ENCODE peak calls at places on chromosomes 11 and 22, in six cellular contexts. A is sigmoid colon, Y is left ventricle myocardium inferior, M is tibial artery, O is mammary epithelial cell, X is ovary. B is an unnamed sample. For H3K4me1, the result is how much of the 10 kb centered on the place peaks cover.

GRCh38 chr11:119337581-119338317 is 2.9 kb downstream of the C1QTNF5 start:
- DNase-seq in A (peak), Y (no peak), M (no peak), O (no peak), X (no peak), B (no peak)

GRCh38 chr11:76787911-76788596 is 4.9 kb downstream of the TSKU start:
- DNase-seq in A (peak), Y (no peak), M (peak), O (peak), X (peak), B (no peak)

GRCh38 chr22:21861290-21861848 is 6.1 kb downstream of the MAPK1 start:
- DNase-seq in A (no peak), Y (no peak), M (no peak), O (peak), X (no peak), B (no peak)

GRCh38 chr11:111793863-111794262 is 27.7 kb upstream of the PPP2R1B start:
- DNase-seq in A (no peak), Y (no peak), M (no peak), O (peak), X (no peak), B (no peak)

GRCh38 chr11:8963569-8964323 is 496 bp downstream of the TMEM9B start:
- DNase-seq in A (peak), Y (peak), M (peak), O (no peak), X (peak), B (peak)

GRCh38 chr22:24450600-24450999 is 23.2 kb downstream of the ADORA2A start:
- DNase-seq in A (no peak), Y (peak), M (no peak), O (no peak), X (no peak), B (no peak)

GRCh38 chr22:19933328-19934241 is 8.0 kb upstream of the COMT start:
- DNase-seq in A (no peak), Y (no peak), M (no peak), O (no peak), X (no peak), B (no peak)

GRCh38 chr11:45385844-45386243 is 99.7 kb upstream of the SYT13 start:
- DNase-seq in A (no peak), Y (no peak), M (no peak), O (no peak), X (no peak), B (no peak)

GRCh38 chr22:25940479-25940878 is 198.5 kb downstream of the MYO18B start:
- DNase-seq in A (no peak), Y (no peak), M (no peak), O (no peak), X (no peak), B (no peak)

GRCh38 chr11:10868375-10868774 is 10.5 kb upstream of the ZBED5 start:
- DNase-seq in A (no peak), Y (no peak), M (no peak), O (no peak), X (no peak), B (no peak)

GRCh38 chr11:65778901-65779668 is 1.7 kb downstream of the AP5B1 start:
- DNase-seq in A (peak), Y (no peak), M (no peak), O (no peak), X (no peak), B (peak)

GRCh38 chr22:42662114-42663021 is 13.2 kb upstream of the CYB5R3 start:
- DNase-seq in A (peak), Y (peak), M (peak), O (peak), X (peak), B (peak)
- TF ChIP-seq CTCF in A (peak), Y (peak), M (peak), O (peak), X (peak), B (peak)

GRCh38 chr11:104893876-104894275 is 4.4 kb downstream of the CASP12 start:
- DNase-seq in A (no peak), Y (no peak), M (no peak), O (no peak), X (no peak), B (no peak)
- H3K4me1 ChIP-seq in A (under half), Y (under half), M (under half), O (under half), X (under half), B (under half)

GRCh38 chr11:59154585-59154984 is 11.9 kb downstream of the FAM111A start:
- DNase-seq in A (no peak), Y (no peak), M (no peak), O (no peak), X (no peak), B (no peak)
- TF ChIP-seq CTCF in A (no peak), Y (no peak), M (no peak), O (no peak), X (no peak), B (no peak)

GRCh38 chr11:61885784-61886580 is 5.4 kb downstream of the FADS3 start:
- DNase-seq in A (no peak), Y (no peak), M (no peak), O (no peak), X (no peak), B (no peak)
- H3K4me1 ChIP-seq in A (under half), Y (half or more), M (half or more), O (under half), X (under half), B (under half)

DNA sequence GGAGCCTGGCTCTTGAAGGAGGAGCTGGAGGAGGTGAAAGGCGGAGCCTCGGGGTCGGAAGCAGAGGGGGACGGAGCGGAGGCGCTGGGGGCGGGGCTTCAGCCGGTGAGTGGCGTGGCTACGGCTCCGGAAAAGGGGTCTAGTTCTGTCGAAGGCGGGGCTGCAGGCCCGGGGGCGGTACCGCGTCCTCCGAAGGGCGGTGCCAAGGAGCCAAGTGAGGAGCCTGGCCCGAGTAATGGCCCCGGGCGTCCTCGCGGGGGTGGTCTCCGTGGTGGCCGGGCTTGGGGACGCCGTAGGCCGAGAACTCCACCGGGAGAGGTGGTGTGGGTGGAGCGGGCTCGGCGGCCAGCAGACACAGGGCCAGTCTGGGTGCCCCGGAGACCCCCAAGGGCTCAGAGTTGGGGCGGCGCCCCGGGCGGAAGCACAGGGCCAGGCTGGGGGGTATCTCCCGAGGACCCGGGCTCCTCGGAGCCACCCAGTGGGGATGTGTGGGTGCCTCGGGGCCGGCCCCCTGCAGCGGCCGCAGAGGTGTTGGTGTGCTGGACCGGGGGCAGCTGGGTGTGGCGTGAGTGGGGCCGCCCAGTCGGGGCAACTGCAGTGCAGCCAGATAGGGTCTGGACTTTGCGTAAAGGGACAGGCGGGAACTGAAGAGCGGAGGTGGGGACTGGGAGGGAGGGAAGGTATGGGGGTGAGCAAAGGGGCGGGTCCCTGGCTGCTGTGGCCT is 697 bp downstream of the FKBP2 start:
- DNase-seq in A (peak), Y (peak), M (peak), O (peak), X (peak), B (peak)
- TF ChIP-seq CTCF in A (no peak), Y (peak), M (no peak), O (no peak), X (no peak), B (peak)

B was measured in mucosa of descending colon.